ENCODE peak calls at places on chromosomes 13 and 19, in six cellular contexts. A is lower lobe of right lung, B is SK-N-SH, E is thoracic aorta, K is left lung, Q is A549. T is an unnamed sample.

GRCh38 chr13:49113526-49114286 is 106.4 kb upstream of the MLNR start:
- DNase-seq in E (no peak), K (no peak), B (no peak), Q (no peak), A (no peak), T (no peak)

GRCh38 chr19:16897572-16898056 is 8.8 kb downstream of the F2RL3 start:
- DNase-seq in B (no peak), Q (no peak), K (peak; percentile 87), A (peak; percentile 74), E (no peak), T (no peak)

GRCh38 chr13:110984798-110985197 is 69.9 kb upstream of the ANKRD10 start:
- DNase-seq in K (no peak), B (no peak), A (no peak), Q (no peak), E (no peak), T (no peak)

GRCh38 chr13:27792393-27793218 is at the start of gene GSX1:
- DNase-seq in A (peak; percentile 76), E (no peak), B (no peak), Q (peak; percentile 13), K (peak; percentile 86), T (peak; percentile 31)

GRCh38 chr19:49127674-49128544 is 8.6 kb downstream of the PPFIA3 start:
- DNase-seq in A (peak; percentile 96), B (peak; percentile 99), E (peak; percentile 83), K (peak; percentile 98), Q (peak; percentile 99), T (peak; percentile 80)

GRCh38 chr13:87302034-87302433 is 369.1 kb upstream of the SLITRK5 start:
- DNase-seq in Q (no peak), E (no peak), B (no peak), K (no peak), A (no peak), T (no peak)

GRCh38 chr19:15374105-15374651 is 5.4 kb downstream of the AKAP8 start:
- DNase-seq in K (peak; percentile 65), E (no peak), B (peak; percentile 26), Q (no peak), A (no peak), T (no peak)

GRCh38 chr13:52695856-52696255 is 43.2 kb downstream of the SUGT1 start:
- DNase-seq in B (no peak), A (no peak), K (no peak), E (no peak), Q (no peak), T (peak; percentile 76)

GRCh38 chr13:44012910-44013309 is 133.2 kb downstream of the LACC1 start:
- DNase-seq in A (no peak), B (no peak), E (no peak), Q (no peak), K (no peak), T (no peak)

GRCh38 chr13:106336663-106337062 is 198.8 kb downstream of the EFNB2 start:
- DNase-seq in B (no peak), Q (no peak), E (no peak), K (no peak), A (no peak), T (no peak)

GRCh38 chr19:13537454-13537853 is 31.2 kb upstream of the CACNA1A start:
- DNase-seq in B (no peak), E (no peak), A (no peak), Q (no peak), K (no peak), T (no peak)

GRCh38 chr13:99313473-99313872 is 6.3 kb upstream of the GPR183 start:
- DNase-seq in Q (no peak), A (no peak), E (no peak), K (no peak), B (no peak), T (no peak)

GRCh38 chr19:45331411-45331810 is 8.7 kb upstream of the CKM start:
- DNase-seq in E (no peak), B (no peak), K (no peak), Q (no peak), A (no peak), T (no peak)

GRCh38 chr13:110476220-110476617 is 85.3 kb downstream of the RAB20 start:
- DNase-seq in E (no peak), K (no peak), A (no peak), B (no peak), Q (no peak), T (no peak)

GRCh38 chr19:53644061-53644816 is 12.4 kb downstream of the DPRX start:
- DNase-seq in K (no peak), B (no peak), Q (no peak), E (no peak), A (no peak), T (no peak)

GRCh38 chr19:14113762-14114414 is 3.7 kb downstream of the PRKACA start:
- DNase-seq in E (no peak), Q (no peak), K (peak; percentile 88), B (no peak), A (peak; percentile 65), T (no peak)

GRCh38 chr13:113819731-113820715 is 43.9 kb downstream of the GAS6 start:
- DNase-seq in E (no peak), K (peak; percentile 77), A (no peak), B (no peak), Q (no peak), T (no peak)

GRCh38 chr19:2577722-2578335 is 101.9 kb downstream of the GADD45B start:
- DNase-seq in K (no peak), A (no peak), B (no peak), Q (no peak), E (no peak), T (no peak)

GRCh38 chr19:47726467-47726866 is 13.2 kb downstream of the EHD2 start:
- DNase-seq in K (no peak), Q (no peak), E (no peak), B (no peak), A (no peak), T (no peak)

GRCh38 chr13:20796791-20797513 is 23.2 kb upstream of the EEF1AKMT1 start:
- DNase-seq in E (no peak), K (no peak), B (no peak), Q (no peak), A (no peak), T (no peak)

GRCh38 chr13:110055089-110055488 is 251.9 kb downstream of the COL4A1 start:
- DNase-seq in B (no peak), E (no peak), A (no peak), Q (no peak), K (no peak), T (no peak)

GRCh38 chr13:29991343-29991742 is 140.9 kb upstream of the UBL3 start:
- DNase-seq in B (no peak), K (peak; percentile 31), E (no peak), A (no peak), Q (no peak), T (peak; percentile 36)

GRCh38 chr13:94712287-94712811 is at the start of gene SOX21:
- DNase-seq in E (no peak), Q (no peak), B (no peak), K (peak; percentile 76), A (no peak), T (no peak)

GRCh38 chr13:50735071-50735470 is 108.4 kb downstream of the DLEU7 start:
- DNase-seq in Q (no peak), E (no peak), K (no peak), A (no peak), B (no peak), T (no peak)

GRCh38 chr13:63167699-63168337 is 1752.2 kb upstream of the PCDH20 start:
- DNase-seq in K (no peak), A (no peak), Q (no peak), E (no peak), B (no peak), T (no peak)

GRCh38 chr19:49924004-49924880 is 4.8 kb upstream of the ATF5 start:
- DNase-seq in E (no peak), B (no peak), K (peak; percentile 49), Q (no peak), A (no peak), T (no peak)

GRCh38 chr19:17049711-17050280 is 23.2 kb upstream of the CPAMD8 start:
- DNase-seq in E (no peak), A (no peak), B (no peak), Q (no peak), K (peak; percentile 69), T (peak; percentile 50)

DNA sequence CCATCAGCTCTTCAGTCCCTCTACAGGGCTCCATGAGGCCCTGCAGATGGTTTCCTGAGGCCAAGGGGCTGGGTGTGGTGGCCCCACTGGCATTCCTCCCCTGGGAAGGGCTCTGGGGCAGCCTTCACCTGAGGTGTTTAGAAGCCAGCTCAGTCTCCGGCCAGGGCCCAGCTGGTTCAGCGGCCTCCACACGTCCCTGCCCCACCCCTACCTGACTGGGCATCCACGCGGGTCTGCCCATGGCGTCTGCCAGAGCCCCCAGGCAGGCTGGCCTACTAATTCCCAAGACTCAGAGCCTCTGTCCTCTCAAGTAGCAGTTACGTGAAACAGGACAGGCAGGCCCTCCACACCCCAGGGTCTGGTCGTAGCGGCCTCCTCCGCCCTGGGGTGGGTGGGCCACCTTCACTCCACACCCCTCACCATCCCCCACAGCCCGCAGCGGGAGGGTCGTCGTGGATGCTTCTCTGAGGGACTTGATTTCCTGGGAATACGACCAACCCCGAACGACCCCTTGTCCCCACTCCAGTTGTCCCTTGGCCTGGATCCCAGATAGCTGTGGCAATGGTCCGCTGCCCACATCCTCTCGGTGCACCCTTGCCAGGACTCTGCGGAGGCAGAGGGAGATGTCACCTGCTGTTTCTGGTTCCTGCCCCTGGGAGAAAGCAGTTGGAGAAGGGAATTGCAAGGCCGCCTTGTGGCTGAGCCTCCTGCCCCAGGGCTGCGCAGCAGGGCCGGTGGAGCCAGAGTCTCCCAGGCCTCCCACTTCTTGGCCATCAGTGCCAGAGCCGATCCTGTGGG is 24.3 kb downstream of the CAPN12 start:
- DNase-seq in Q (no peak), B (no peak), A (no peak), E (no peak), K (no peak), T (no peak)
- H3K27ac ChIP-seq in Q (no peak overlapping the region), B (peak overlapping the region; percentile 24), A (peak overlapping the region; percentile 56), E (peak overlapping the region; percentile 84), K (peak overlapping the region; percentile 53), T (peak overlapping the region; percentile 79)

GRCh38 chr19:933553-933882 is 7.7 kb downstream of the ARID3A start:
- DNase-seq in A (no peak), E (no peak), K (no peak), Q (no peak), B (no peak), T (no peak)

GRCh38 chr19:932647-933552 is 7.1 kb downstream of the ARID3A start:
- DNase-seq in A (peak; percentile 75), Q (no peak), K (peak; percentile 91), B (peak; percentile 94), E (no peak), T (no peak)

GRCh38 chr19:936175-936546 is 10.3 kb downstream of the ARID3A start:
- DNase-seq in B (no peak), K (no peak), Q (no peak), A (no peak), E (no peak), T (no peak)

GRCh38 chr19:934197-934840 is 8.5 kb downstream of the ARID3A start:
- DNase-seq in K (no peak), Q (no peak), E (no peak), B (no peak), A (no peak), T (no peak)

GRCh38 chr19:934865-935422 is 9.1 kb downstream of the ARID3A start:
- DNase-seq in Q (no peak), E (no peak), A (peak; percentile 95), B (peak; percentile 85), K (peak; percentile 97), T (no peak)
- H3K27ac ChIP-seq in Q (no peak overlapping the region), E (peak overlapping the region; percentile 39), A (peak overlapping the region; percentile 65), B (no peak overlapping the region), K (peak overlapping the region; percentile 72), T (no peak overlapping the region)

GRCh38 chr19:18710986-18711751 is 27.7 kb downstream of the CRTC1 start:
- DNase-seq in K (no peak), E (peak; percentile 12), Q (no peak), A (no peak), B (peak; percentile 20), T (no peak)
- H3K27ac ChIP-seq in K (no peak overlapping the region), E (no peak overlapping the region), Q (no peak overlapping the region), A (no peak overlapping the region), B (no peak overlapping the region), T (no peak overlapping the region)

GRCh38 chr19:10617409-10618121 is 7.8 kb upstream of the SLC44A2 start:
- DNase-seq in Q (no peak), A (no peak), B (peak; percentile 11), E (no peak), K (no peak), T (peak; percentile 64)
- H3K27ac ChIP-seq in Q (no peak overlapping the region), A (peak overlapping the region; percentile 67), B (peak overlapping the region; percentile 66), E (peak overlapping the region; percentile 60), K (peak overlapping the region; percentile 70), T (peak overlapping the region; percentile 90)

T was measured in epithelial cell of prostate.